ENCODE peak calls at places on chromosomes 11 and 22, in five cellular contexts. U, C, H, M and K are unnamed samples.

GRCh38 chr11:63572026-63572688 is 9.0 kb upstream of the PLAAT2 start:
- DNase-seq in U (no peak), C (no peak), M (no peak), H (no peak), K (no peak)

GRCh38 chr11:36703055-36703404 is 105.0 kb upstream of the RAG2 start:
- DNase-seq in H (no peak), U (no peak), M (no peak), C (no peak), K (no peak)

GRCh38 chr11:121514401-121514981 is 61.7 kb upstream of the SORL1-AS1 start:
- DNase-seq in C (no peak), U (no peak), M (no peak), H (no peak), K (no peak)

GRCh38 chr11:134583397-134583990 is 171.5 kb upstream of the B3GAT1 start:
- DNase-seq in U (no peak), C (no peak), H (no peak), M (no peak), K (no peak)

GRCh38 chr22:39487826-39488520 is 14.1 kb upstream of the MIEF1 start:
- DNase-seq in M (no peak), U (no peak), C (no peak), H (no peak), K (no peak)

GRCh38 chr22:37162221-37163095 is 12.7 kb upstream of the IL2RB start:
- DNase-seq in C (no peak), M (peak; percentile 72), U (no peak), H (no peak), K (peak; percentile 17)

GRCh38 chr11:66688561-66689534 is 11.2 kb upstream of the RBM4B start:
- DNase-seq in H (no peak), M (no peak), U (no peak), C (no peak), K (no peak)

GRCh38 chr11:118980191-118980881 is 8.8 kb downstream of the FOXR1 start:
- DNase-seq in M (no peak), U (no peak), C (no peak), H (no peak), K (no peak)

GRCh38 chr11:46278387-46279173 is 1.1 kb downstream of the CREB3L1 start:
- DNase-seq in C (peak; percentile 80), U (no peak), H (no peak), M (peak; percentile 24), K (peak; percentile 90)

GRCh38 chr11:111541209-111542061 is 915 bp downstream of the LAYN start:
- DNase-seq in H (no peak), M (no peak), U (no peak), C (no peak), K (peak; percentile 32)

GRCh38 chr11:2818503-2818902 is 67.1 kb downstream of the CDKN1C start:
- DNase-seq in C (no peak), M (no peak), H (no peak), U (no peak), K (peak; percentile 12)

GRCh38 chr11:6682591-6682935 is 577 bp downstream of the MRPL17 start:
- DNase-seq in M (no peak), H (no peak), U (no peak), C (no peak), K (no peak)

GRCh38 chr11:128172046-128172878 is 415.1 kb downstream of the ETS1 start:
- DNase-seq in M (peak; percentile 86), C (peak; percentile 85), U (peak; percentile 81), H (no peak), K (peak; percentile 55)

GRCh38 chr11:124285610-124286344 is 28.0 kb downstream of the OR8D1 start:
- DNase-seq in M (no peak), H (no peak), U (no peak), C (no peak), K (no peak)

GRCh38 chr11:65862191-65862735 is 2.0 kb downstream of the MUS81 start:
- DNase-seq in M (no peak), H (no peak), C (no peak), U (no peak), K (no peak)

GRCh38 chr22:28548411-28548810 is 131.2 kb downstream of the TTC28 start:
- DNase-seq in M (no peak), H (no peak), C (no peak), U (no peak), K (no peak)

GRCh38 chr11:92867913-92868619 is 101.4 kb upstream of the MTNR1B start:
- DNase-seq in M (no peak), U (no peak), C (no peak), H (no peak), K (no peak)